ENCODE peak calls at places on chromosomes 7 and 10, in seven cellular contexts. Q is adrenal gland; J is brain microvascular endothelial cell; F is CD8-positive, alpha-beta T cell; P is thoracic aorta; A is fibroblast of lung; U is sigmoid colon. T is an unnamed sample.
A peak's percentile ranks its signal among the peaks of the same experiment; 100 is the strongest.

GRCh38 chr7:73572767-73573186 is 5.6 kb downstream of the TBL2 start:
- DNase-seq in F (no peak), Q (no peak), A (no peak), J (no peak), U (no peak), P (no peak), T (no peak)

GRCh38 chr10:130254168-130255061 is 118.2 kb downstream of the GLRX3 start:
- DNase-seq in F (no peak), P (no peak), U (no peak), J (no peak), A (no peak), Q (peak; percentile 21), T (no peak)

GRCh38 chr7:134900430-134900876 is 85.9 kb upstream of the AGBL3 start:
- DNase-seq in J (no peak), Q (no peak), F (no peak), U (no peak), P (no peak), A (no peak), T (no peak)

GRCh38 chr10:92574545-92575377 is 868 bp upstream of the IDE start:
- DNase-seq in Q (no peak), A (no peak), U (no peak), P (peak; percentile 30), F (peak; percentile 37), J (peak; percentile 32), T (no peak)

GRCh38 chr7:157273208-157274202 is 63.3 kb upstream of the DNAJB6 start:
- DNase-seq in J (peak; percentile 48), U (peak; percentile 85), A (peak; percentile 69), F (peak; percentile 32), Q (peak; percentile 81), P (peak; percentile 37), T (peak; percentile 74)

GRCh38 chr7:139798221-139798620 is 20.4 kb upstream of the HIPK2 start:
- DNase-seq in F (no peak), Q (no peak), P (no peak), U (no peak), A (no peak), J (no peak), T (no peak)

GRCh38 chr10:60757422-60757895 is 20.8 kb upstream of the CDK1 start:
- DNase-seq in Q (no peak), U (no peak), A (no peak), J (peak; percentile 37), P (no peak), F (no peak), T (no peak)

GRCh38 chr7:50556247-50556976 is 8.8 kb downstream of the DDC start:
- DNase-seq in J (no peak), P (no peak), A (no peak), F (no peak), Q (no peak), U (peak; percentile 70), T (no peak)

GRCh38 chr10:1394155-1394912 is 338.1 kb downstream of the WDR37 start:
- DNase-seq in J (no peak), F (no peak), Q (peak; percentile 33), P (no peak), A (no peak), U (no peak), T (no peak)

GRCh38 chr10:45427956-45428338 is 53.9 kb downstream of the ALOX5 start:
- DNase-seq in J (no peak), A (no peak), P (no peak), F (no peak), U (no peak), Q (no peak), T (no peak)

GRCh38 chr7:149261829-149262617 is at the start of gene ZNF783:
- DNase-seq in U (peak; percentile 93), Q (peak; percentile 93), P (peak; percentile 52), J (peak; percentile 72), A (peak; percentile 89), F (peak; percentile 68), T (peak; percentile 85)

GRCh38 chr10:104209575-104210198 is 22.5 kb downstream of the CFAP43 start:
- DNase-seq in F (no peak), J (peak; percentile 49), U (no peak), P (no peak), Q (peak; percentile 66), A (peak; percentile 18), T (peak; percentile 24)

GRCh38 chr10:16644146-16644545 is 122.5 kb upstream of the C1QL3 start:
- DNase-seq in Q (no peak), F (no peak), P (no peak), U (no peak), A (peak; percentile 63), J (peak; percentile 19), T (no peak)

GRCh38 chr10:97726636-97727178 is 10.2 kb upstream of the ZFYVE27 start:
- DNase-seq in F (no peak), J (peak; percentile 55), U (no peak), P (no peak), A (peak; percentile 84), Q (peak; percentile 70), T (no peak)

GRCh38 chr7:99392046-99392445 is 16.4 kb downstream of the PDAP1 start:
- DNase-seq in P (no peak), F (no peak), A (no peak), J (no peak), Q (no peak), U (no peak), T (no peak)

GRCh38 chr10:74500026-74500704 is 326.2 kb upstream of the KAT6B start:
- DNase-seq in P (no peak), U (no peak), A (no peak), Q (no peak), J (no peak), F (no peak), T (no peak)

GRCh38 chr10:107163904-107164861 is at the start of gene SORCS1:
- DNase-seq in A (peak; percentile 7), U (peak; percentile 78), J (no peak), P (no peak), F (no peak), Q (no peak), T (peak; percentile 52)

GRCh38 chr10:33137356-33138007 is 179.5 kb upstream of the ITGB1 start:
- DNase-seq in A (peak; percentile 68), U (no peak), P (no peak), F (no peak), Q (no peak), J (no peak), T (no peak)
- H3K27ac ChIP-seq in A (peak overlapping the region; percentile 14), U (no peak overlapping the region), P (no peak overlapping the region), F (no peak overlapping the region), Q (no peak overlapping the region), J (no peak overlapping the region), T (peak overlapping the region; percentile 43)

DNA sequence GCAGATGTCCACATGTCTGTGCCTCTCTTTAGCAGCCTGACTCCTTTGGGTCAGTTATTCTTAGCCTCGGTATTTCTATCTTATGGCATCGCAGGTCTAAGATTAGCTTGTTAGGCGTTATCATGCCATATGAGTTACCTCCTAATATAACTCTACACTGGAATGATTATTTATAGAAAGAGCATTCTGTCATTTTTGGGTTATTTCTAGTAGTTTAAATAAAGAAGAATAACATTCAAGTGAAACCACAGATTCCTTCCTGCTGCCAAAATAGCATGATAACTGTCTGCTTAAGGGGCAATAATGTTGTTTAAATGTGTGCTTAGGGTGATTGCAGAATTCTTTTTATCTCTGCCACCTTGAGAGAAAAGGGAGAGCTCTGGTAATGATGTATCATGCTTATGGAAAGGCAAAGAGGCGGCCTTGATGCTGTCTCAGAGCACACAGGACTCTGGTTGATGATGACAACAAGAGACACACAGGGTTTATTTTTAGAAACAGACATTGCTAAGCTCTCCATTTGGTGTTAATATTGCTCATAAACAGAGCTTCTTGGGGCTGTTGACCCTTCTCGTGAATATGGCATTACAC is 10.4 kb downstream of the HDAC9 start:
- DNase-seq in J (peak; percentile 70), Q (no peak), A (peak; percentile 76), U (no peak), F (no peak), P (no peak), T (no peak)
- H3K27ac ChIP-seq in J (peak overlapping the region; percentile 43), Q (no peak overlapping the region), A (peak overlapping the region; percentile 40), U (no peak overlapping the region), F (no peak overlapping the region), P (peak overlapping the region; percentile 52), T (no peak overlapping the region)

DNA sequence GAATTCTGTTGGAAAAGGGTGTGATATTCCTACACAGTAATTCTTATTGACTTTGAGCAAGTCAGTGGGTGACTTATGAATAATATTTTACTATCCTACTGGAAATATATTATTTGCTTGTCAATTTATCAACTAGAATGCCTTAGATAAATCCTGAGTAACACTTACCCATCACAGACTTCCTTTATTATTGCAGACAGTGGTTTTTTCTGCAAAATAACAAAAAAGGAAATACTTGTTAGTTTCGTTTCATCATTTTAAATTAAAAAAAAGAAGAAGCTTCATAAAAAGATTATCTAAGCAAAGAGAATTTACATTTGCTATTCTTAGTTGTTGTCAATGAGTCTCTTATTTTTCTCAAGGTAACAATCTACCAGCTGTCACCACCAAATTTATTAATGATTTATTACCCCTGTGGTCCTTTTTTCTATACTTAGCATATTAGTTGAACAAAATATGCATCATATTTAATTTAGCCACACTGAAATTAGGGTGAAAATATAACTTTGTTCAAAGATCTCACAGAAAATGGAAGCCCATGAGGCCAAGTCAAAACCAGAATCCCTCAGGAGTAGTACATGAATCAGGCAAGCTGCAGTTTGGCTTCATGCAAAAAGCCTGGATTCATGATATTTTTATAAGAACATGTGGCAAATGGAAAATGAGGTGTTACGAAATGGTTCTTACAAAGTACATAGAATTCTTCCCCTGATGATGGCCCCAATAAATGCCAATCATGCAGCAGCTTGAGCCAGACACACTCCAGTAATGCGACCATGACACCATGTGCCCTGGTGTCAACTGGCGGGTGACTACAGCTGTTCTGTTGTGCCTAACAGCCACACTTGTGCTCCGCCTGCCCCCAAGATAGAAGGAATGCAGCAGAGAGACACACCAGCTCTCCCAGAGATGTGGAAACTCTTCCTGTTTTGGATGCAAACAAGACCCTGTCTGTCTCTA is 132.6 kb downstream of the ELMO1 start:
- DNase-seq in J (no peak), U (peak; percentile 68), F (no peak), P (no peak), A (no peak), Q (peak; percentile 61), T (no peak)
- H3K27ac ChIP-seq in J (no peak overlapping the region), U (no peak overlapping the region), F (no peak overlapping the region), P (no peak overlapping the region), A (no peak overlapping the region), Q (peak overlapping the region; percentile 66), T (peak overlapping the region; percentile 51)

GRCh38 chr7:156167417-156167807 is 355.1 kb upstream of the SHH start:
- DNase-seq in F (no peak), J (no peak), U (no peak), A (no peak), P (no peak), Q (no peak), T (no peak)

GRCh38 chr7:156167987-156168386 is 355.7 kb upstream of the SHH start:
- DNase-seq in P (no peak), J (no peak), Q (no peak), U (no peak), F (no peak), A (no peak), T (no peak)

GRCh38 chr7:156166692-156167416 is 354.6 kb upstream of the SHH start:
- DNase-seq in J (no peak), P (no peak), A (no peak), U (no peak), F (no peak), Q (no peak), T (no peak)

GRCh38 chr7:156169474-156170370 is 357.5 kb upstream of the SHH start:
- DNase-seq in A (no peak), U (no peak), P (no peak), J (no peak), Q (no peak), F (no peak), T (no peak)

DNA sequence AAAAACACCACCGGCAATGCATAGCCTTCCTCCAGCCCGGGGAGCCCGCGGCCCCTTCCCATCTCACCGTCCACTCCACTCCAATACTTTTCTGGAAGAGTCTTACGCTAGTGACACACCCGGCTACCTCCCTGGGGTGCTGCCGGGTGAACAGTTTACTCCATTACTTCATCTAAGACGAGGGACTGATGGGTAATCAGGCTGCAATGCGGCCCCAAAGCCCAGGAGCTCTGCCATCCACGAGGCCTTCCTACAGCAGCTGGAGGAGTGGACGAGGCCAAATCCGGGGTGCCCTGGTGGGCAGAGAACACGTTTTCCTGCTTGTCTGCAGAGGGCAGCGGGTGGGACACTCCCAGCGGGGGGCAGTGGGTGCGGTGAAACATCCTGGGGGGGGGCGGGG is 356.2 kb upstream of the SHH start:
- DNase-seq in P (no peak), J (no peak), A (no peak), Q (no peak), F (no peak), U (no peak), T (no peak)
- H3K27ac ChIP-seq in P (no peak overlapping the region), J (no peak overlapping the region), A (no peak overlapping the region), Q (no peak overlapping the region), F (no peak overlapping the region), U (no peak overlapping the region), T (no peak overlapping the region)

T was measured in body of pancreas.